ENCODE peak calls at places on chromosome 6, in ten cellular contexts. J is T follicular helper cell, E is NCI-H1694, F is HuH-7.5, I is non-pigmented ciliary epithelial cell, D is mesothelial cell of epicardium, G is DMS153, R is mucosa of descending colon, S is ELF-1, L is activated B cell treated with CpG ODN at 0.5 μM for 24 hours. V is an unnamed sample.

GRCh38 chr6:134049586-134049985 is 2.8 kb downstream of the SLC2A12 start:
- DNase-seq in J (no peak), E (no peak), F (no peak), I (no peak), D (no peak), G (no peak), R (no peak), S (no peak), L (no peak), V (no peak)

GRCh38 chr6:12718025-12718424 is 1.5 kb downstream of the PHACTR1 start:
- DNase-seq in J (no peak), E (no peak), F (no peak), I (peak; percentile 37), D (no peak), G (no peak), R (no peak), S (no peak), L (no peak), V (no peak)

GRCh38 chr6:166203641-166204222 is 36.1 kb upstream of the TBXT start:
- DNase-seq in J (no peak), E (no peak), F (no peak), I (no peak), D (no peak), G (no peak), R (no peak), S (no peak), L (no peak), V (no peak)

GRCh38 chr6:45003400-45003799 is 324.7 kb upstream of the RUNX2 start:
- DNase-seq in J (no peak), E (no peak), F (no peak), I (no peak), D (no peak), G (no peak), R (no peak), S (no peak), L (no peak), V (no peak)

GRCh38 chr6:8539446-8539845 is 104.1 kb upstream of the SLC35B3 start:
- DNase-seq in J (no peak), E (no peak), F (no peak), I (peak; percentile 2), D (no peak), G (no peak), R (no peak), S (no peak), L (no peak), V (peak; percentile 19)

GRCh38 chr6:26104457-26105108 is 17.4 kb downstream of the HFE start:
- DNase-seq in J (no peak), E (no peak), F (no peak), I (no peak), D (no peak), G (no peak), R (peak; percentile 47), S (peak; percentile 76), L (no peak), V (no peak)

GRCh38 chr6:69732640-69733039 is 64.2 kb downstream of the LMBRD1 start:
- DNase-seq in J (no peak), E (peak; percentile 18), F (no peak), I (no peak), D (no peak), G (no peak), R (no peak), S (no peak), L (no peak), V (no peak)

GRCh38 chr6:161001421-161001820 is 9.9 kb downstream of the MAP3K4 start:
- DNase-seq in J (no peak), E (peak; percentile 15), F (no peak), I (no peak), D (no peak), G (peak; percentile 64), R (peak; percentile 19), S (no peak), L (no peak), V (no peak)

GRCh38 chr6:158057213-158057987 is 75.7 kb downstream of the SYNJ2 start:
- DNase-seq in J (no peak), E (no peak), F (no peak), I (peak; percentile 84), D (no peak), G (no peak), R (no peak), S (no peak), L (no peak), V (no peak)

GRCh38 chr6:35640017-35640664 is 48.6 kb downstream of the FKBP5 start:
- DNase-seq in J (no peak), E (no peak), F (no peak), I (no peak), D (no peak), G (no peak), R (no peak), S (no peak), L (no peak), V (no peak)

GRCh38 chr6:135087803-135088202 is 33.2 kb upstream of the HBS1L start:
- DNase-seq in J (peak; percentile 46), E (peak; percentile 5), F (no peak), I (no peak), D (no peak), G (no peak), R (no peak), S (no peak), L (no peak), V (no peak)

GRCh38 chr6:5695260-5696245 is 311.2 kb downstream of the NRN1 start:
- DNase-seq in J (no peak), E (no peak), F (no peak), I (peak; percentile 35), D (no peak), G (no peak), R (peak; percentile 17), S (no peak), L (no peak), V (no peak)

GRCh38 chr6:167079853-167080297 is 43.0 kb upstream of the CCR6 start:
- DNase-seq in J (peak; percentile 51), E (no peak), F (no peak), I (no peak), D (no peak), G (no peak), R (no peak), S (no peak), L (peak; percentile 65), V (no peak)

GRCh38 chr6:111061493-111061892 is 25.8 kb upstream of the SLC16A10 start:
- DNase-seq in J (no peak), E (no peak), F (no peak), I (no peak), D (no peak), G (no peak), R (no peak), S (no peak), L (no peak), V (no peak)

GRCh38 chr6:95686272-95686671 is 108.9 kb downstream of the MANEA start:
- DNase-seq in J (no peak), E (no peak), F (no peak), I (no peak), D (no peak), G (no peak), R (no peak), S (no peak), L (no peak), V (no peak)

GRCh38 chr6:113833537-113833936 is 23.6 kb upstream of the MARCKS start:
- DNase-seq in J (no peak), E (no peak), F (no peak), I (no peak), D (no peak), G (no peak), R (no peak), S (no peak), L (no peak), V (no peak)

GRCh38 chr6:130831598-130831997 is 4.4 kb downstream of the SMLR1 start:
- DNase-seq in J (no peak), E (no peak), F (no peak), I (no peak), D (no peak), G (no peak), R (no peak), S (no peak), L (no peak), V (no peak)

GRCh38 chr6:19322691-19323470 is 514.3 kb upstream of the ID4 start:
- DNase-seq in J (no peak), E (no peak), F (no peak), I (no peak), D (no peak), G (no peak), R (no peak), S (no peak), L (no peak), V (no peak)

GRCh38 chr6:145731432-145731831 is 3.9 kb downstream of the EPM2A start:
- DNase-seq in J (no peak), E (no peak), F (no peak), I (no peak), D (no peak), G (no peak), R (no peak), S (no peak), L (no peak), V (no peak)

GRCh38 chr6:36029464-36029863 is 1.9 kb downstream of the MAPK14 start:
- DNase-seq in J (no peak), E (no peak), F (no peak), I (no peak), D (no peak), G (no peak), R (no peak), S (no peak), L (no peak), V (no peak)

GRCh38 chr6:143271024-143271423 is 179.5 kb downstream of the ADAT2 start:
- DNase-seq in J (no peak), E (no peak), F (no peak), I (no peak), D (no peak), G (no peak), R (peak; percentile 18), S (no peak), L (no peak), V (no peak)

GRCh38 chr6:39493717-39494116 is 171.2 kb upstream of the KCNK16 start:
- DNase-seq in J (no peak), E (no peak), F (no peak), I (no peak), D (no peak), G (no peak), R (no peak), S (no peak), L (no peak), V (no peak)

GRCh38 chr6:150528648-150529285 is 70.9 kb upstream of the PLEKHG1 start:
- DNase-seq in J (no peak), E (no peak), F (no peak), I (peak; percentile 17), D (peak; percentile 59), G (no peak), R (peak; percentile 23), S (peak; percentile 84), L (no peak), V (peak; percentile 75)

GRCh38 chr6:104326173-104327001 is 533.3 kb downstream of the HACE1 start:
- DNase-seq in J (no peak), E (no peak), F (no peak), I (peak; percentile 36), D (no peak), G (no peak), R (no peak), S (peak; percentile 55), L (no peak), V (peak; percentile 16)

GRCh38 chr6:99514089-99514488 is 1.1 kb downstream of the USP45 start:
- DNase-seq in J (no peak), E (no peak), F (no peak), I (no peak), D (no peak), G (no peak), R (no peak), S (no peak), L (no peak), V (peak; percentile 29)

GRCh38 chr6:129601323-129601722 is 108.7 kb downstream of the ARHGAP18 start:
- DNase-seq in J (no peak), E (no peak), F (no peak), I (no peak), D (no peak), G (no peak), R (no peak), S (no peak), L (no peak), V (no peak)

GRCh38 chr6:144776031-144776819 is 491.1 kb downstream of the UTRN start:
- DNase-seq in J (no peak), E (no peak), F (no peak), I (no peak), D (no peak), G (no peak), R (no peak), S (no peak), L (no peak), V (no peak)

V was measured in H7.